ENCODE peak calls at places on chromosomes 12 and 14, in four cellular contexts. Q is NCI-H2171, E is NCI-H1417, C is ovary. V is an unnamed sample.

GRCh38 chr14:89186850-89187376 is 230.1 kb downstream of the FOXN3 start:
- DNase-seq in C (peak; percentile 68), Q (no peak), E (no peak), V (no peak)

GRCh38 chr12:94644622-94645021 is 5.7 kb downstream of the TMCC3 start:
- DNase-seq in E (no peak), C (no peak), Q (no peak), V (no peak)

GRCh38 chr12:107590369-107591094 is 95.1 kb upstream of the PWP1 start:
- DNase-seq in E (no peak), C (no peak), Q (no peak), V (peak; percentile 60)

GRCh38 chr14:98612434-98613200 is 659.4 kb downstream of the BCL11B start:
- DNase-seq in Q (no peak), E (no peak), C (no peak), V (no peak)

GRCh38 chr12:130705174-130705880 is 10.8 kb downstream of the RIMBP2 start:
- DNase-seq in E (no peak), Q (no peak), C (no peak), V (no peak)

GRCh38 chr12:89951050-89951693 is 242.5 kb upstream of the ATP2B1 start:
- DNase-seq in Q (no peak), E (no peak), C (no peak), V (no peak)

GRCh38 chr14:73764881-73765280 is 50.7 kb upstream of the PNMA1 start:
- DNase-seq in E (no peak), C (peak; percentile 64), Q (no peak), V (peak; percentile 86)

GRCh38 chr14:95196268-95196667 is 38.9 kb upstream of the DICER1 start:
- DNase-seq in Q (no peak), E (no peak), C (no peak), V (no peak)

GRCh38 chr12:96514328-96514727 is 25.0 kb downstream of the CFAP54 start:
- DNase-seq in C (no peak), Q (no peak), E (no peak), V (no peak)

GRCh38 chr12:131092911-131093901 is 139.5 kb downstream of the ADGRD1 start:
- DNase-seq in C (peak; percentile 10), Q (no peak), E (no peak), V (no peak)

GRCh38 chr12:124898200-124898950 is 16.1 kb downstream of the UBC start:
- DNase-seq in C (peak; percentile 60), E (no peak), Q (peak; percentile 39), V (no peak)

GRCh38 chr14:64685364-64686130 is 18.7 kb upstream of the PLEKHG3 start:
- DNase-seq in C (no peak), Q (peak; percentile 22), E (no peak), V (no peak)

GRCh38 chr14:49206832-49207231 is 379.3 kb downstream of the RPS29 start:
- DNase-seq in Q (peak; percentile 53), E (no peak), C (peak; percentile 27), V (no peak)

GRCh38 chr14:91381801-91382670 is 35.6 kb downstream of the CCDC88C start:
- DNase-seq in E (no peak), Q (no peak), C (no peak), V (peak; percentile 6)

GRCh38 chr14:89182326-89182725 is 234.7 kb downstream of the FOXN3 start:
- DNase-seq in C (no peak), Q (no peak), E (no peak), V (no peak)

GRCh38 chr12:78210894-78211302 is 380.2 kb downstream of the NAV3 start:
- DNase-seq in E (no peak), Q (no peak), C (no peak), V (no peak)

GRCh38 chr12:47378907-47379306 is 299.1 kb upstream of the AMIGO2 start:
- DNase-seq in Q (no peak), E (no peak), C (no peak), V (no peak)

GRCh38 chr12:113071427-113072112 is 15.0 kb downstream of the DTX1 start:
- DNase-seq in Q (no peak), C (no peak), E (peak; percentile 88), V (no peak)